ENCODE peak calls at places on chromosome 15, in six cellular contexts. J is fibroblast of pulmonary artery, B is epithelial cell of esophagus, N is dorsolateral prefrontal cortex, L is cardiac muscle cell, V is cardiac fibroblast. Z is an unnamed sample.

GRCh38 chr15:67805871-67806538 is 19.3 kb upstream of the SKOR1 start:
- DNase-seq in B (no peak), L (no peak), N (no peak), V (no peak), J (no peak), Z (no peak)

GRCh38 chr15:59528965-59529402 is 82.6 kb upstream of the GCNT3 start:
- DNase-seq in J (peak), L (peak), N (peak), B (peak), V (peak), Z (peak)

GRCh38 chr15:88299502-88299901 is 43.0 kb upstream of the NTRK3 start:
- DNase-seq in L (no peak), B (no peak), J (no peak), V (no peak), N (no peak), Z (no peak)

GRCh38 chr15:62527387-62527786 is 362.3 kb upstream of the C2CD4B start:
- DNase-seq in N (no peak), L (no peak), B (no peak), V (no peak), J (no peak), Z (no peak)

GRCh38 chr15:58527573-58528196 is 95.9 kb downstream of the LIPC start:
- DNase-seq in L (no peak), V (no peak), B (no peak), J (no peak), N (no peak), Z (no peak)

GRCh38 chr15:96338772-96339661 is 8.5 kb downstream of the NR2F2 start:
- DNase-seq in B (no peak), L (peak), V (peak), N (no peak), J (peak), Z (no peak)

GRCh38 chr15:82174471-82174870 is 88.1 kb downstream of the EFL1 start:
- DNase-seq in V (no peak), B (no peak), N (no peak), J (no peak), L (peak), Z (no peak)

GRCh38 chr15:39358441-39359041 is 222.3 kb upstream of the THBS1 start:
- DNase-seq in B (peak), V (peak), L (peak), N (no peak), J (peak), Z (no peak)

GRCh38 chr15:68630205-68630555 is 51.4 kb downstream of the CORO2B start:
- DNase-seq in L (no peak), N (no peak), B (no peak), V (no peak), J (no peak), Z (no peak)

GRCh38 chr15:77851696-77852095 is 219.0 kb upstream of the LINGO1 start:
- DNase-seq in J (no peak), B (no peak), L (no peak), V (no peak), N (no peak), Z (no peak)

GRCh38 chr15:78061963-78062427 is 15.5 kb downstream of the TBC1D2B start:
- DNase-seq in J (peak), L (peak), B (peak), N (no peak), V (peak), Z (no peak)

GRCh38 chr15:96327155-96327741 is 3.3 kb upstream of the NR2F2 start:
- DNase-seq in B (peak), L (peak), J (peak), V (peak), N (no peak), Z (no peak)

GRCh38 chr15:63234479-63234878 is 42.9 kb upstream of the APH1B start:
- DNase-seq in N (no peak), L (peak), J (peak), V (peak), B (no peak), Z (no peak)

GRCh38 chr15:92163641-92164040 is 230.0 kb upstream of the ST8SIA2 start:
- DNase-seq in J (no peak), B (peak), N (no peak), L (no peak), V (no peak), Z (no peak)

GRCh38 chr15:77505556-77505955 is 84.9 kb downstream of the HMG20A start:
- DNase-seq in B (peak), N (no peak), L (no peak), J (no peak), V (no peak), Z (no peak)

GRCh38 chr15:63401078-63401477 is 19.4 kb upstream of the CA12 start:
- DNase-seq in V (no peak), L (no peak), N (no peak), B (peak), J (no peak), Z (no peak)

GRCh38 chr15:93088200-93088980 is 621 bp downstream of the RGMA start:
- DNase-seq in B (peak), N (no peak), V (peak), L (peak), J (no peak), Z (no peak)

GRCh38 chr15:48796930-48797329 is 13.9 kb downstream of the CEP152 start:
- DNase-seq in V (peak), N (no peak), B (peak), L (no peak), J (peak), Z (no peak)

GRCh38 chr15:63347074-63347859 is 34.4 kb downstream of the CA12 start:
- DNase-seq in N (no peak), V (no peak), L (peak), B (no peak), J (peak), Z (no peak)

GRCh38 chr15:40028853-40029252 is 10.1 kb downstream of the SRP14 start:
- DNase-seq in N (no peak), B (no peak), V (no peak), J (no peak), L (no peak), Z (no peak)

GRCh38 chr15:74179101-74179841 is 5.8 kb downstream of the ISLR start:
- DNase-seq in N (no peak), V (peak), J (peak), B (no peak), L (peak), Z (no peak)

GRCh38 chr15:85415779-85416178 is 35.4 kb downstream of the AKAP13 start:
- DNase-seq in V (peak), J (no peak), L (no peak), N (no peak), B (no peak), Z (no peak)

GRCh38 chr15:83206971-83207621 is 527 bp downstream of the HDGFL3 start:
- DNase-seq in J (peak), N (peak), L (peak), B (peak), V (peak), Z (no peak)

GRCh38 chr15:77028451-77029165 is 33.7 kb downstream of the PSTPIP1 start:
- DNase-seq in J (no peak), V (no peak), B (no peak), L (no peak), N (peak), Z (no peak)

GRCh38 chr15:26667222-26667988 is 105.5 kb downstream of the GABRB3 start:
- DNase-seq in V (no peak), J (no peak), L (no peak), B (peak), N (no peak), Z (no peak)
- H3K4me3 ChIP-seq in V (no peak), J (no peak), L (no peak), B (no peak), N (no peak), Z (no peak)

DNA sequence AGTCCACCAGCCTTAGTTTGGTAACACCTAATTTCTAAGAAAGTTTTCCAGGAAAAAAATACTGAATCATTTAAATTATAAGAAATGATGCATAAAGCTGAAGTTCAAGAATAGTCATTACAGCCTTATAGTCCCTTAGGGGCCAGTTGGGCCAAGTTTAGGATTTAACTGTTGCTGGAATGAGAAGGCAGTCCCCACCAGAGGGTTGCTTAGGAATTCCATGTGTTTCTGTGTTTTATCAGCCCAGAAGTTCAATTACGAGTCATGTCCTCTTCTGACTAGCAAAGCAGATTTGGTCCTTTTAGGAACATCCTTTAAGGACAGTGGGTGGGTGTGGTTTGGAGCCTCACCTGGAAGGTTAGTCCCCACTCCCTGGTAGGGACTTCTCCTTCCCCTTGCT is 57.0 kb upstream of the NR2E3 start:
- DNase-seq in V (peak), J (peak), N (no peak), B (no peak), L (peak), Z (no peak)
- H3K4me3 ChIP-seq in V (no peak), J (no peak), N (no peak), B (no peak), L (no peak), Z (no peak)

DNA sequence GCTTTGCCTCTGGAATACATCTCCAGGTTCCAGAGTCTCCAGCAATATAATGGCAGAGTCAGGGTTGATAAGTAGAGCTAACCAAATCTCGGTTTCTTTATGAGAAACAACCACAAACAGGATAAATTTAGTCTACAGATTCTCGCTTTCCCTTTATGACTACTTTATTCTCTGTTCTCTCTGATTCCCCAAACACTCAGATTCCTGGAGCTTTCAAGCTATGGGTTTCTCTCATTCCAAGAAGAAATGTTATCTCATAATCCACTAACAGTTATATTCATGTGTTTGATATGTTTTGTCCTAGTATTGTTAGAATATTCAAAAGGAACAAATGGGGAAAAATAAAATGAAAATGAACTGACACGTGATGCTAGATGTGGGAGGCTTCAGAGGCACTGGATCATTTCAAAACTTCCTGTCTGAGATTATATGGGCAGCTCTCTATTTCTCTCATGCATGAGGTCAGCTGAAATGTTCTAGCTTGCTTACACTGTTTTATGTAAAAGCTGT is 1013.9 kb upstream of the SEMA6D start:
- DNase-seq in V (no peak), L (no peak), N (no peak), B (no peak), J (no peak), Z (no peak)
- H3K4me3 ChIP-seq in V (no peak), L (no peak), N (no peak), B (no peak), J (no peak), Z (no peak)

DNA sequence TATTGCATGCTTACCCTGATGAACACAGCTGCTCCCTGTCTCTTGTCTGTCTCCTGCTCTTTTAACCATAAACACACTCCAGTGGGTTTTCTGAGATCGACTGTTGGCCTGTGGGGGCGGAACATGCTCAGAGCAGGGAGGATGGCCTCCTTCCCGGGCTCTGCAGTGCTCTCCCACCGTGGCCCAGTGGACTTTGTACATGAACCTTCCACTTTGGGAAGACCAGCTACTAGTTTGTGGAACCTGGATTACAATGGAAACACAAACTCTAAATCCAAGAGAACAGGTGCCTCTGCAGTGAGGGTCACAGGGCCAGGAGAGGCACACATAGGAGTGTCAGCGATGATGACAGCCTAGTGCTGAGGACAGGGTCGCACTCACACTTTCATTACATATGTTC is 56.5 kb downstream of the KLF13 start:
- DNase-seq in V (no peak), N (no peak), B (no peak), J (no peak), L (no peak), Z (no peak)
- H3K4me3 ChIP-seq in V (no peak), N (no peak), B (no peak), J (no peak), L (no peak), Z (no peak)

GRCh38 chr15:66251065-66251789 is 2.3 kb downstream of the MEGF11 start:
- DNase-seq in B (no peak), N (no peak), J (no peak), L (no peak), V (no peak), Z (no peak)
- H3K4me3 ChIP-seq in B (no peak), N (peak), J (no peak), L (no peak), V (no peak), Z (no peak)

GRCh38 chr15:34721802-34722795 is 32.7 kb downstream of the GJD2 start:
- DNase-seq in L (peak), B (peak), V (peak), N (peak), J (peak), Z (no peak)
- H3K4me3 ChIP-seq in L (peak), B (no peak), V (peak), N (peak), J (no peak), Z (no peak)

GRCh38 chr15:38129531-38130199 is 123.0 kb upstream of the SPRED1 start:
- DNase-seq in B (peak), N (no peak), V (peak), L (peak), J (peak), Z (no peak)

GRCh38 chr15:38128389-38128788 is 124.2 kb upstream of the SPRED1 start:
- DNase-seq in V (peak), J (peak), L (peak), N (no peak), B (peak), Z (no peak)

GRCh38 chr15:38134252-38134651 is 118.4 kb upstream of the SPRED1 start:
- DNase-seq in B (no peak), J (no peak), V (no peak), N (no peak), L (no peak), Z (no peak)

GRCh38 chr15:38130200-38130567 is 122.5 kb upstream of the SPRED1 start:
- DNase-seq in J (peak), N (no peak), B (peak), L (peak), V (no peak), Z (no peak)

DNA sequence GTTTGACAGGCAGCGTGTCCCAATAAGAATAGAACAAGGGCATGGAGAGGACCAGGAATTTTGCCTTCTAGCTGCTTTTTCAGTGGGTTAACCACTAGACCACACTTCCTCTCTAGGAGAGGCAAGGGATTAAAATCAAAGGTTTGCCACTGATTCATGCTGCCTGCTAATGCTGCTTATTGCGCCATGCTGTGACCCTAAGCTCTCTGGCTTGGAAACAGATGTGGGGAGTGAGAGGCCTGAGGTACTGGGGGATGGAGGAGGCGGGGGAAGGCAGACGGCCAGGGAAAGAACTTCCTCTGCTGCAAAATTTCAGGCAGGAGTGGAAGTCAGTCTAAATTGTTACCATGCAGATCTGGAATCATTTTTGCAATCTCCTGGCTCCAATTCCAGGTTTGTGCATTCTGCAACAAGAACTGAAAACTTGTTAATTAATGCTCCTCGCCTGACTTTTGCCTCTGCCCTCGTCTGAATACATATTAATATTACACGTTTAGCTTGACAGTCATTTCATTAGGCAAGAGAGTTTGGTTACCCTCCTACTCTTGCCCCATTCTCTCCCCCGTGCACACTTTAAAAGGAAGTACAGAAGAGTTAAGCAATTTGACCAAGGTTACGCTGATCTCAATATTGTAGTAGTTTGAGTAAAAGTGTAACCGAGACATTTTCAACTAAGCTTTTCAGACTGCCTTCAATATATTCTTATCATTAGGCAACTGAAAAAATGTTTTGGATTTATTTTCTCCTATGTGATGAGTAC is 121.7 kb upstream of the SPRED1 start:
- DNase-seq in B (peak), N (no peak), V (peak), J (peak), L (peak), Z (no peak)
- H3K4me3 ChIP-seq in B (no peak), N (peak), V (peak), J (peak), L (no peak), Z (no peak)

GRCh38 chr15:42915654-42916053 is 4.9 kb downstream of the TTBK2 start:
- DNase-seq in L (no peak), B (no peak), V (no peak), J (no peak), N (no peak), Z (no peak)

GRCh38 chr15:42911058-42911592 is 9.5 kb downstream of the TTBK2 start:
- DNase-seq in N (no peak), V (peak), B (peak), L (peak), J (peak), Z (no peak)

GRCh38 chr15:42919308-42919707 is 1.3 kb downstream of the TTBK2 start:
- DNase-seq in J (peak), N (no peak), V (peak), B (peak), L (peak), Z (no peak)

GRCh38 chr15:42918047-42918446 is 2.5 kb downstream of the TTBK2 start:
- DNase-seq in L (no peak), N (no peak), B (no peak), V (no peak), J (no peak), Z (no peak)

GRCh38 chr15:42914728-42915497 is 5.7 kb downstream of the TTBK2 start:
- DNase-seq in V (no peak), B (no peak), L (no peak), J (no peak), N (no peak), Z (no peak)
- H3K4me3 ChIP-seq in V (no peak), B (no peak), L (no peak), J (no peak), N (peak), Z (no peak)

DNA sequence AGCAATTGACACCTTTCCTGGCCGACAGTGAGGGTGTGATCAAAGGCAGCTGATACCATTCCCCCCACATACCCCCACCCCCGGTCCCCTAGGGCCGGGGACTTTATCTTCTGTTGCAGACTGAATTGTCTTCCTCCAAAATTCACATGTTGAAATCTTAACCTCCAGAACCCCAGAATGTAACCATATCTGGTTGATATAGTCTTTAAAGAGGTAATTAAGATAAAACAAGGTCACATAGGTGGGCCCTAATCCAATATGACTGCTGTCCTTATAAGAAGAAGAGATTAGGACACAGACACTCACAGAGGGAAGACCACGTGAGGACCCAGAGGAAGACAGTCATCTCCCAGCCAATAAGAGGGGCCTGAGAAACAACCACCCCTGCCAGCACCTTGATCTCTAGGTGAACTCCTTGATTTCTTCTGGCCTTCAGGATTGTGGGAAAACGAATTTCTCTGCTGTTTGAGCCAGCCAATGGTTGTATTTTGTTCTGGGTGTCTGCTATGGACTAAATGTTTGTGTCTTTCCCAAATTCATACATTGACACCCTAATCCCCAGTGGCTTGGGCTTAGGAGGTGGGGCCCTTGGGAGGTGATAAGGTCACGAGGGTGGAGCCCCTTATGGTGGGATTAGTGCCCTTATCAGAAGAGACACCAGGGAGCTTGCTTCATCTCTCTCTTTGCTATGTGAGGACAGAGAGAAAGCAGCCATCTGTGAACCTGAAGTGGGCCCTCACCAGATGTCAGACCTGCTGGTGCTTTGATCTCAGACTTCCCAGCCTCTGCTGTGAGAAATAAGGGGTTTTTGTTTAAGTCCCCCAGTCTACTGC is 144.0 kb downstream of the CHSY1 start:
- DNase-seq in N (no peak), B (no peak), V (no peak), L (no peak), J (no peak), Z (no peak)
- H3K4me3 ChIP-seq in N (no peak), B (no peak), V (no peak), L (no peak), J (no peak), Z (no peak)